ENCODE peak calls at places on chromosomes 12 and 14, in ten cellular contexts. L, B, S, N, F, R, G, P, U and V are unnamed samples.

GRCh38 chr14:95156765-95157194 is 549 bp downstream of the DICER1 start:
- DNase-seq in U (peak; percentile 67), F (peak; percentile 36), L (no peak), N (no peak), B (peak; percentile 44), P (peak; percentile 40), G (no peak), R (peak; percentile 55), S (peak; percentile 72), V (no peak)

GRCh38 chr14:65239143-65239672 is 136.9 kb upstream of the MAX start:
- DNase-seq in S (no peak), G (no peak), B (peak; percentile 58), L (peak; percentile 57), R (peak; percentile 90), N (no peak), P (no peak), U (no peak), F (no peak), V (no peak)

GRCh38 chr14:76778546-76779215 is 17.4 kb downstream of the VASH1 start:
- DNase-seq in N (no peak), F (no peak), U (no peak), G (no peak), R (no peak), B (no peak), S (no peak), P (no peak), L (no peak), V (no peak)

GRCh38 chr14:48575772-48576171 is 900.4 kb upstream of the MDGA2 start:
- DNase-seq in R (no peak), G (no peak), F (no peak), U (no peak), P (no peak), L (no peak), S (no peak), N (no peak), B (no peak), V (no peak)

GRCh38 chr14:35404496-35405303 is at the start of gene NFKBIA:
- DNase-seq in S (peak; percentile 95), F (peak; percentile 93), B (peak; percentile 88), R (peak; percentile 93), L (no peak), P (peak; percentile 92), U (peak; percentile 96), G (peak; percentile 89), N (peak; percentile 87), V (peak; percentile 89)

GRCh38 chr14:45238988-45239387 is 14.0 kb downstream of the MIS18BP1 start:
- DNase-seq in U (no peak), L (no peak), R (no peak), F (no peak), G (no peak), S (no peak), P (no peak), B (no peak), N (no peak), V (no peak)

GRCh38 chr14:55500219-55500701 is 59.8 kb upstream of the TBPL2 start:
- DNase-seq in S (no peak), B (peak; percentile 76), L (no peak), P (no peak), G (no peak), U (no peak), N (no peak), F (no peak), R (no peak), V (no peak)

GRCh38 chr12:119802472-119802871 is 74.6 kb downstream of the CIT start:
- DNase-seq in R (no peak), S (peak; percentile 39), N (no peak), L (no peak), U (peak; percentile 71), F (no peak), P (no peak), G (peak; percentile 36), B (no peak), V (peak; percentile 49)

GRCh38 chr12:38771871-38772270 is 133.5 kb downstream of the CPNE8 start:
- DNase-seq in G (no peak), N (no peak), P (no peak), R (no peak), F (no peak), B (no peak), S (no peak), L (no peak), U (no peak), V (no peak)

GRCh38 chr12:56299308-56299852 is 750 bp downstream of the CS start:
- DNase-seq in S (no peak), P (peak; percentile 65), G (peak; percentile 24), U (no peak), R (peak; percentile 45), L (no peak), B (peak; percentile 72), N (no peak), F (no peak), V (no peak)

GRCh38 chr14:65804752-65805473 is 392.4 kb downstream of the FUT8 start:
- DNase-seq in P (no peak), U (no peak), S (no peak), R (no peak), G (no peak), L (no peak), F (no peak), B (no peak), N (no peak), V (no peak)